ENCODE peak calls at places on chromosomes 7 and 10, in six cellular contexts. One of them, this sample, is unnamed.

GRCh38 chr7:102008535-102009262 is 191.3 kb downstream of the CUX1 start:
- DNase-seq in fibroblast of lung: no peak
- DNase-seq in choroid plexus epithelial cell: no peak
- DNase-seq in endodermal cell: no peak
- DNase-seq in left ventricle myocardium inferior: no peak
- DNase-seq in heart left ventricle: no peak
- DNase-seq in this sample: no peak

GRCh38 chr10:127148066-127148932 is 48.1 kb downstream of the INSYN2A start:
- DNase-seq in fibroblast of lung: peak
- DNase-seq in choroid plexus epithelial cell: peak
- DNase-seq in endodermal cell: no peak
- DNase-seq in left ventricle myocardium inferior: no peak
- DNase-seq in heart left ventricle: no peak
- DNase-seq in this sample: peak

GRCh38 chr7:18163091-18163490 is 135.4 kb upstream of the PRPS1L1 start:
- DNase-seq in fibroblast of lung: no peak
- DNase-seq in choroid plexus epithelial cell: no peak
- DNase-seq in endodermal cell: no peak
- DNase-seq in left ventricle myocardium inferior: no peak
- DNase-seq in heart left ventricle: no peak
- DNase-seq in this sample: no peak

GRCh38 chr7:134468475-134468874 is 9.6 kb upstream of the AKR1B1 start:
- DNase-seq in fibroblast of lung: no peak
- DNase-seq in choroid plexus epithelial cell: no peak
- DNase-seq in endodermal cell: no peak
- DNase-seq in left ventricle myocardium inferior: no peak
- DNase-seq in heart left ventricle: no peak
- DNase-seq in this sample: no peak

GRCh38 chr10:124325658-124325965 is 93.1 kb downstream of the OAT start:
- DNase-seq in fibroblast of lung: no peak
- DNase-seq in choroid plexus epithelial cell: no peak
- DNase-seq in endodermal cell: peak
- DNase-seq in left ventricle myocardium inferior: no peak
- DNase-seq in heart left ventricle: no peak
- DNase-seq in this sample: no peak

GRCh38 chr10:117543245-117543998 is 876 bp downstream of the EMX2 start:
- DNase-seq in fibroblast of lung: no peak
- DNase-seq in choroid plexus epithelial cell: no peak
- DNase-seq in endodermal cell: peak
- DNase-seq in left ventricle myocardium inferior: no peak
- DNase-seq in heart left ventricle: no peak
- DNase-seq in this sample: peak

GRCh38 chr7:2668401-2668800 is 19.6 kb upstream of the AMZ1 start:
- DNase-seq in fibroblast of lung: peak
- DNase-seq in choroid plexus epithelial cell: peak
- DNase-seq in endodermal cell: no peak
- DNase-seq in left ventricle myocardium inferior: no peak
- DNase-seq in heart left ventricle: peak
- DNase-seq in this sample: peak

GRCh38 chr10:126921974-126922525 is 16.8 kb downstream of the DOCK1 start:
- DNase-seq in fibroblast of lung: peak
- DNase-seq in choroid plexus epithelial cell: peak
- DNase-seq in endodermal cell: no peak
- DNase-seq in left ventricle myocardium inferior: no peak
- DNase-seq in heart left ventricle: no peak
- DNase-seq in this sample: peak

GRCh38 chr10:50501899-50502556 is 121.7 kb downstream of the SGMS1 start:
- DNase-seq in fibroblast of lung: no peak
- DNase-seq in choroid plexus epithelial cell: peak
- DNase-seq in endodermal cell: no peak
- DNase-seq in left ventricle myocardium inferior: no peak
- DNase-seq in heart left ventricle: no peak
- DNase-seq in this sample: peak

GRCh38 chr10:72981882-72982529 is 27.4 kb upstream of the PLA2G12B start:
- DNase-seq in fibroblast of lung: no peak
- DNase-seq in choroid plexus epithelial cell: peak
- DNase-seq in endodermal cell: no peak
- DNase-seq in left ventricle myocardium inferior: no peak
- DNase-seq in heart left ventricle: no peak
- DNase-seq in this sample: peak

GRCh38 chr7:54397836-54398612 is 144.2 kb upstream of the VSTM2A start:
- DNase-seq in fibroblast of lung: no peak
- DNase-seq in choroid plexus epithelial cell: no peak
- DNase-seq in endodermal cell: no peak
- DNase-seq in left ventricle myocardium inferior: no peak
- DNase-seq in heart left ventricle: no peak
- DNase-seq in this sample: no peak

GRCh38 chr7:13560441-13560840 is 429.0 kb downstream of the ETV1 start:
- DNase-seq in fibroblast of lung: peak
- DNase-seq in choroid plexus epithelial cell: peak
- DNase-seq in endodermal cell: no peak
- DNase-seq in left ventricle myocardium inferior: no peak
- DNase-seq in heart left ventricle: no peak
- DNase-seq in this sample: peak

GRCh38 chr10:11673346-11674330 is 62.2 kb upstream of the USP6NL start:
- DNase-seq in fibroblast of lung: no peak
- DNase-seq in choroid plexus epithelial cell: peak
- DNase-seq in endodermal cell: no peak
- DNase-seq in left ventricle myocardium inferior: no peak
- DNase-seq in heart left ventricle: no peak
- DNase-seq in this sample: peak

GRCh38 chr7:114628362-114628761 is 213.7 kb downstream of the FOXP2 start:
- DNase-seq in fibroblast of lung: no peak
- DNase-seq in choroid plexus epithelial cell: no peak
- DNase-seq in endodermal cell: no peak
- DNase-seq in left ventricle myocardium inferior: no peak
- DNase-seq in heart left ventricle: no peak
- DNase-seq in this sample: no peak

GRCh38 chr7:46603780-46604725 is 683.0 kb upstream of the IGFBP3 start:
- DNase-seq in fibroblast of lung: peak
- DNase-seq in choroid plexus epithelial cell: peak
- DNase-seq in endodermal cell: no peak
- DNase-seq in left ventricle myocardium inferior: peak
- DNase-seq in heart left ventricle: peak
- DNase-seq in this sample: peak

GRCh38 chr7:1693991-1694524 is 24.0 kb downstream of the ELFN1 start:
- DNase-seq in fibroblast of lung: peak
- DNase-seq in choroid plexus epithelial cell: peak
- DNase-seq in endodermal cell: peak
- DNase-seq in left ventricle myocardium inferior: peak
- DNase-seq in heart left ventricle: peak
- DNase-seq in this sample: peak

GRCh38 chr10:14382022-14382421 is 51.3 kb upstream of the FRMD4A start:
- DNase-seq in fibroblast of lung: no peak
- DNase-seq in choroid plexus epithelial cell: peak
- DNase-seq in endodermal cell: no peak
- DNase-seq in left ventricle myocardium inferior: no peak
- DNase-seq in heart left ventricle: no peak
- DNase-seq in this sample: no peak

GRCh38 chr7:133794490-133794889 is 332.6 kb upstream of the LRGUK start:
- DNase-seq in fibroblast of lung: peak
- DNase-seq in choroid plexus epithelial cell: peak
- DNase-seq in endodermal cell: no peak
- DNase-seq in left ventricle myocardium inferior: no peak
- DNase-seq in heart left ventricle: no peak
- DNase-seq in this sample: peak

GRCh38 chr10:102550636-102551210 is 47.0 kb downstream of the SUFU start:
- DNase-seq in fibroblast of lung: no peak
- DNase-seq in choroid plexus epithelial cell: no peak
- DNase-seq in endodermal cell: no peak
- DNase-seq in left ventricle myocardium inferior: no peak
- DNase-seq in heart left ventricle: no peak
- DNase-seq in this sample: no peak

GRCh38 chr10:131882151-131882550 is 18.7 kb upstream of the PPP2R2D start:
- DNase-seq in fibroblast of lung: no peak
- DNase-seq in choroid plexus epithelial cell: no peak
- DNase-seq in endodermal cell: no peak
- DNase-seq in left ventricle myocardium inferior: no peak
- DNase-seq in heart left ventricle: no peak
- DNase-seq in this sample: no peak

GRCh38 chr10:3409928-3410327 is 237.3 kb upstream of the PITRM1 start:
- DNase-seq in fibroblast of lung: no peak
- DNase-seq in choroid plexus epithelial cell: no peak
- DNase-seq in endodermal cell: no peak
- DNase-seq in left ventricle myocardium inferior: no peak
- DNase-seq in heart left ventricle: no peak
- DNase-seq in this sample: no peak

GRCh38 chr7:148625342-148625741 is 34.8 kb downstream of the C7orf33 start:
- DNase-seq in fibroblast of lung: no peak
- DNase-seq in choroid plexus epithelial cell: peak
- DNase-seq in endodermal cell: no peak
- DNase-seq in left ventricle myocardium inferior: no peak
- DNase-seq in heart left ventricle: no peak
- DNase-seq in this sample: no peak

GRCh38 chr7:27640914-27641570 is 21.6 kb downstream of the HIBADH start:
- DNase-seq in fibroblast of lung: peak
- DNase-seq in choroid plexus epithelial cell: peak
- DNase-seq in endodermal cell: no peak
- DNase-seq in left ventricle myocardium inferior: no peak
- DNase-seq in heart left ventricle: no peak
- DNase-seq in this sample: peak

GRCh38 chr7:6175642-6176041 is 96.8 kb downstream of the CYTH3 start:
- DNase-seq in fibroblast of lung: peak
- DNase-seq in choroid plexus epithelial cell: peak
- DNase-seq in endodermal cell: no peak
- DNase-seq in left ventricle myocardium inferior: no peak
- DNase-seq in heart left ventricle: no peak
- DNase-seq in this sample: peak

GRCh38 chr7:143499743-143500348 is 22.2 kb downstream of the TAS2R41 start:
- DNase-seq in fibroblast of lung: peak
- DNase-seq in choroid plexus epithelial cell: no peak
- DNase-seq in endodermal cell: no peak
- DNase-seq in left ventricle myocardium inferior: no peak
- DNase-seq in heart left ventricle: no peak
- DNase-seq in this sample: peak

GRCh38 chr10:128067691-128068397 is 58.4 kb downstream of the MKI67 start:
- DNase-seq in fibroblast of lung: no peak
- DNase-seq in choroid plexus epithelial cell: no peak
- DNase-seq in endodermal cell: no peak
- DNase-seq in left ventricle myocardium inferior: no peak
- DNase-seq in heart left ventricle: peak
- DNase-seq in this sample: no peak

GRCh38 chr7:43204081-43204480 is 91.6 kb downstream of the HECW1 start:
- DNase-seq in fibroblast of lung: peak
- DNase-seq in choroid plexus epithelial cell: peak
- DNase-seq in endodermal cell: no peak
- DNase-seq in left ventricle myocardium inferior: no peak
- DNase-seq in heart left ventricle: no peak
- DNase-seq in this sample: peak

GRCh38 chr10:69681436-69681835 is 51.4 kb downstream of the FAM241B start:
- DNase-seq in fibroblast of lung: no peak
- DNase-seq in choroid plexus epithelial cell: no peak
- DNase-seq in endodermal cell: no peak
- DNase-seq in left ventricle myocardium inferior: no peak
- DNase-seq in heart left ventricle: no peak
- DNase-seq in this sample: no peak

GRCh38 chr10:30574423-30574796 is 55.1 kb downstream of the LYZL2 start:
- DNase-seq in fibroblast of lung: no peak
- DNase-seq in choroid plexus epithelial cell: no peak
- DNase-seq in endodermal cell: no peak
- DNase-seq in left ventricle myocardium inferior: no peak
- DNase-seq in heart left ventricle: no peak
- DNase-seq in this sample: no peak
- H3K4me3 ChIP-seq in fibroblast of lung: no peak
- H3K4me3 ChIP-seq in choroid plexus epithelial cell: no peak
- H3K4me3 ChIP-seq in endodermal cell: no peak
- H3K4me3 ChIP-seq in left ventricle myocardium inferior: no peak
- H3K4me3 ChIP-seq in heart left ventricle: no peak
- H3K4me3 ChIP-seq in this sample: no peak

GRCh38 chr7:22551768-22552513 is 52.0 kb upstream of the STEAP1B start:
- DNase-seq in fibroblast of lung: no peak
- DNase-seq in choroid plexus epithelial cell: no peak
- DNase-seq in endodermal cell: no peak
- DNase-seq in left ventricle myocardium inferior: no peak
- DNase-seq in heart left ventricle: no peak
- DNase-seq in this sample: no peak

GRCh38 chr7:22549051-22549450 is 49.1 kb upstream of the STEAP1B start:
- DNase-seq in fibroblast of lung: no peak
- DNase-seq in choroid plexus epithelial cell: no peak
- DNase-seq in endodermal cell: peak
- DNase-seq in left ventricle myocardium inferior: no peak
- DNase-seq in heart left ventricle: no peak
- DNase-seq in this sample: no peak

GRCh38 chr7:22550514-22551010 is 50.6 kb upstream of the STEAP1B start:
- DNase-seq in fibroblast of lung: no peak
- DNase-seq in choroid plexus epithelial cell: no peak
- DNase-seq in endodermal cell: no peak
- DNase-seq in left ventricle myocardium inferior: no peak
- DNase-seq in heart left ventricle: no peak
- DNase-seq in this sample: no peak

GRCh38 chr7:22548313-22548712 is 48.3 kb upstream of the STEAP1B start:
- DNase-seq in fibroblast of lung: no peak
- DNase-seq in choroid plexus epithelial cell: no peak
- DNase-seq in endodermal cell: no peak
- DNase-seq in left ventricle myocardium inferior: no peak
- DNase-seq in heart left ventricle: no peak
- DNase-seq in this sample: no peak

GRCh38 chr7:22549667-22550513 is 49.9 kb upstream of the STEAP1B start:
- DNase-seq in fibroblast of lung: no peak
- DNase-seq in choroid plexus epithelial cell: no peak
- DNase-seq in endodermal cell: peak
- DNase-seq in left ventricle myocardium inferior: no peak
- DNase-seq in heart left ventricle: no peak
- DNase-seq in this sample: no peak
- TF ChIP-seq CTCF in fibroblast of lung: peak
- TF ChIP-seq CTCF in choroid plexus epithelial cell: peak
- TF ChIP-seq CTCF in endodermal cell: peak
- TF ChIP-seq CTCF in left ventricle myocardium inferior: no peak
- TF ChIP-seq CTCF in heart left ventricle: peak
- TF ChIP-seq CTCF in this sample: peak

DNA sequence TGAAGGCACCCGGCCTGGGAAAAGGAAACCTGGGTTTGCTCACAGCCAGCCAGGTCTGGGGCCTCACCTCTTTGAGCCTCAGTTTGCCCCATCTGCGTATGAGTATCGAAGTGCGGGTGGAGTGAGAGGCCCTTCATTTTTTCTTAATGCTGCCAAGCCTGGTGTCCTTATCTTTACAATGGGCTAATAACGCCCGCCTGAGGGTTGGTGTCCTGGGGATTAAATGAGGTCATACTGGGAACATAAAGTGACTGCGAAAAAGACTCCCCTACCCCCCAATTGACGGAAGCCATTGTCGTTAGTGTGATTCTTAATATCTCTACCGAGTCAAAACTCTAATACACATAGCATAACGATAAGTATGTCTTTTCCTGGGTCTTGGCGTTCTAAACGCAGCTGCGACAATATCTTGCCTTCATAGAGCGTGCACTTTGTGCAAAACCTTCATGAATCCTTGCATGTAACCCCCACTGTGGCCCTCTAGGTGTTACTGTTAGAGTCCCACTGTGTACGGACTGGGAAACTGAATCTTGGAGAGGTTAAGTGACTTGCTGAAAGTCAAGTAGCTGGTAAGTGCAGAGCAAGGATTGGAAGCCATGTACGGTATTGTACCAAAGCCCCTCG is 11.4 kb upstream of the GRB10 start:
- DNase-seq in fibroblast of lung: no peak
- DNase-seq in choroid plexus epithelial cell: no peak
- DNase-seq in endodermal cell: peak
- DNase-seq in left ventricle myocardium inferior: no peak
- DNase-seq in heart left ventricle: no peak
- DNase-seq in this sample: no peak
- H3K4me3 ChIP-seq in fibroblast of lung: peak
- H3K4me3 ChIP-seq in choroid plexus epithelial cell: peak
- H3K4me3 ChIP-seq in endodermal cell: peak
- H3K4me3 ChIP-seq in left ventricle myocardium inferior: peak
- H3K4me3 ChIP-seq in heart left ventricle: no peak
- H3K4me3 ChIP-seq in this sample: peak

GRCh38 chr7:142445019-142445686 is 187.3 kb upstream of the PRSS58 start:
- DNase-seq in fibroblast of lung: no peak
- DNase-seq in choroid plexus epithelial cell: no peak
- DNase-seq in endodermal cell: peak
- DNase-seq in left ventricle myocardium inferior: no peak
- DNase-seq in heart left ventricle: no peak
- DNase-seq in this sample: no peak
- TF ChIP-seq CTCF in fibroblast of lung: peak
- TF ChIP-seq CTCF in choroid plexus epithelial cell: peak
- TF ChIP-seq CTCF in endodermal cell: peak
- TF ChIP-seq CTCF in left ventricle myocardium inferior: no peak
- TF ChIP-seq CTCF in heart left ventricle: no peak
- TF ChIP-seq CTCF in this sample: peak